ENCODE peak calls at places on chromosome 9, in eight cellular contexts. One of them, this sample, is unnamed.

GRCh38 chr9:69433968-69434367 is 109.0 kb downstream of the ENTREP1 start:
- DNase-seq in body of pancreas: no peak
- DNase-seq in A549: no peak
- DNase-seq in IMR-90: no peak
- DNase-seq in lower leg skin: peak
- DNase-seq in K562: no peak
- DNase-seq in transverse colon: no peak
- DNase-seq in adrenal gland: no peak
- DNase-seq in this sample: no peak

GRCh38 chr9:4508907-4509589 is 18.8 kb downstream of the SLC1A1 start:
- DNase-seq in IMR-90: peak
- DNase-seq in lower leg skin: no peak
- DNase-seq in adrenal gland: no peak
- DNase-seq in K562: no peak
- DNase-seq in transverse colon: no peak
- DNase-seq in body of pancreas: no peak
- DNase-seq in A549: no peak
- DNase-seq in this sample: no peak

GRCh38 chr9:128175102-128175563 is 15.1 kb downstream of the BBLN start:
- DNase-seq in adrenal gland: no peak
- DNase-seq in body of pancreas: no peak
- DNase-seq in IMR-90: peak
- DNase-seq in A549: no peak
- DNase-seq in K562: no peak
- DNase-seq in lower leg skin: no peak
- DNase-seq in transverse colon: no peak
- DNase-seq in this sample: no peak

GRCh38 chr9:7164440-7165349 is 406.9 kb downstream of the KDM4C start:
- DNase-seq in IMR-90: no peak
- DNase-seq in body of pancreas: no peak
- DNase-seq in transverse colon: peak
- DNase-seq in A549: no peak
- DNase-seq in adrenal gland: no peak
- DNase-seq in lower leg skin: no peak
- DNase-seq in K562: no peak
- DNase-seq in this sample: no peak

GRCh38 chr9:128160603-128160987 is 530 bp downstream of the BBLN start:
- DNase-seq in K562: peak
- DNase-seq in adrenal gland: peak
- DNase-seq in lower leg skin: no peak
- DNase-seq in A549: no peak
- DNase-seq in IMR-90: peak
- DNase-seq in body of pancreas: peak
- DNase-seq in transverse colon: peak
- DNase-seq in this sample: peak

GRCh38 chr9:130383350-130383715 is 61.4 kb upstream of the ASS1 start:
- DNase-seq in IMR-90: no peak
- DNase-seq in K562: no peak
- DNase-seq in adrenal gland: no peak
- DNase-seq in transverse colon: no peak
- DNase-seq in A549: no peak
- DNase-seq in lower leg skin: no peak
- DNase-seq in body of pancreas: no peak
- DNase-seq in this sample: no peak

GRCh38 chr9:72633966-72634365 is 112.6 kb downstream of the TMC1 start:
- DNase-seq in body of pancreas: no peak
- DNase-seq in adrenal gland: no peak
- DNase-seq in IMR-90: peak
- DNase-seq in K562: no peak
- DNase-seq in lower leg skin: no peak
- DNase-seq in A549: no peak
- DNase-seq in transverse colon: no peak
- DNase-seq in this sample: no peak

GRCh38 chr9:134341306-134341705 is 15.1 kb downstream of the RXRA start:
- DNase-seq in adrenal gland: peak
- DNase-seq in K562: no peak
- DNase-seq in body of pancreas: peak
- DNase-seq in transverse colon: peak
- DNase-seq in A549: no peak
- DNase-seq in IMR-90: no peak
- DNase-seq in lower leg skin: no peak
- DNase-seq in this sample: no peak

GRCh38 chr9:81522721-81523551 is 166.4 kb downstream of the TLE1 start:
- DNase-seq in body of pancreas: peak
- DNase-seq in transverse colon: no peak
- DNase-seq in adrenal gland: peak
- DNase-seq in A549: peak
- DNase-seq in K562: no peak
- DNase-seq in IMR-90: peak
- DNase-seq in lower leg skin: no peak
- DNase-seq in this sample: peak

GRCh38 chr9:8338249-8338721 is 538.7 kb upstream of the DMAC1 start:
- DNase-seq in transverse colon: no peak
- DNase-seq in body of pancreas: peak
- DNase-seq in adrenal gland: no peak
- DNase-seq in K562: no peak
- DNase-seq in lower leg skin: no peak
- DNase-seq in IMR-90: peak
- DNase-seq in A549: no peak
- DNase-seq in this sample: no peak

GRCh38 chr9:4069457-4070162 is 230.3 kb downstream of the GLIS3 start:
- DNase-seq in A549: no peak
- DNase-seq in K562: no peak
- DNase-seq in lower leg skin: no peak
- DNase-seq in adrenal gland: no peak
- DNase-seq in transverse colon: no peak
- DNase-seq in IMR-90: no peak
- DNase-seq in body of pancreas: no peak
- DNase-seq in this sample: no peak

DNA sequence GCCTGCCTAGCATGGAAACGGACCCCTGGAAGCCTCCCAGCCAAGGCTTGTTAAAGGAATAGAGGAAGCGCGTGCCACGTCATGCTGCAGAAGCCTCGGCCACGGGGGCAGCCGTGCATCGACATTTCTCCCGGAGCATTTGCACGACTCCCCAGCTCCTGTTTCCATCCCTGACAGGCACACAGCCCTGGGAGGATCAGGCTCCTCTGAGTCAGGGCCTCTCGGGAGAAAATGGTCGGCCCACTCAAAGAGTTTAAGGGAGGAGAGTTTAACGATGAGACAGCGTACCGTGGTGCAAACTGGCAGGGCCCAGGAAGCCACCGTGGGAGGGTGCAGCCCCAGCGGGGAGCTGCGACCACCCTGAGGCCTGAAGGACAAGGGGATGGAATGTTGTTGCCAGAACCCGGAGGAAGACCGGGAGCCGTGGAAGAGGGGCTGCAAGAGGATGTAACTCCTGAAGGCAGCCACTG is 213.6 kb downstream of the PAX5 start:
- DNase-seq in body of pancreas: no peak
- DNase-seq in adrenal gland: no peak
- DNase-seq in IMR-90: no peak
- DNase-seq in K562: no peak
- DNase-seq in lower leg skin: peak
- DNase-seq in A549: no peak
- DNase-seq in transverse colon: no peak
- DNase-seq in this sample: no peak
- TF ChIP-seq POLR2A in body of pancreas: no peak
- TF ChIP-seq POLR2A in adrenal gland: no peak
- TF ChIP-seq POLR2A in IMR-90: no peak
- TF ChIP-seq POLR2A in K562: no peak
- TF ChIP-seq POLR2A in lower leg skin: no peak
- TF ChIP-seq POLR2A in A549: no peak
- TF ChIP-seq POLR2A in transverse colon: no peak
- TF ChIP-seq POLR2A in this sample: no peak

GRCh38 chr9:137198748-137199276 is 1.7 kb downstream of the TPRN start:
- DNase-seq in IMR-90: no peak
- DNase-seq in A549: no peak
- DNase-seq in adrenal gland: no peak
- DNase-seq in transverse colon: peak
- DNase-seq in body of pancreas: peak
- DNase-seq in K562: no peak
- DNase-seq in lower leg skin: no peak
- DNase-seq in this sample: no peak

GRCh38 chr9:137201205-137201868 is 796 bp upstream of the TPRN start:
- DNase-seq in lower leg skin: no peak
- DNase-seq in A549: no peak
- DNase-seq in adrenal gland: no peak
- DNase-seq in K562: no peak
- DNase-seq in transverse colon: no peak
- DNase-seq in IMR-90: no peak
- DNase-seq in body of pancreas: no peak
- DNase-seq in this sample: no peak

GRCh38 chr9:137199411-137200121 is 975 bp downstream of the TPRN start:
- DNase-seq in body of pancreas: no peak
- DNase-seq in transverse colon: no peak
- DNase-seq in K562: peak
- DNase-seq in A549: no peak
- DNase-seq in IMR-90: peak
- DNase-seq in adrenal gland: no peak
- DNase-seq in lower leg skin: no peak
- DNase-seq in this sample: no peak

GRCh38 chr9:137198051-137198747 is 2.3 kb downstream of the TPRN start:
- DNase-seq in K562: no peak
- DNase-seq in transverse colon: peak
- DNase-seq in A549: no peak
- DNase-seq in adrenal gland: no peak
- DNase-seq in lower leg skin: no peak
- DNase-seq in body of pancreas: peak
- DNase-seq in IMR-90: no peak
- DNase-seq in this sample: no peak

GRCh38 chr9:137200311-137201204 is at the start of gene TPRN:
- DNase-seq in K562: peak
- DNase-seq in A549: peak
- DNase-seq in transverse colon: peak
- DNase-seq in IMR-90: peak
- DNase-seq in lower leg skin: peak
- DNase-seq in adrenal gland: peak
- DNase-seq in body of pancreas: peak
- DNase-seq in this sample: peak
- TF ChIP-seq POLR2A in K562: peak
- TF ChIP-seq POLR2A in A549: peak
- TF ChIP-seq POLR2A in transverse colon: peak
- TF ChIP-seq POLR2A in IMR-90: peak
- TF ChIP-seq POLR2A in lower leg skin: no peak
- TF ChIP-seq POLR2A in adrenal gland: peak
- TF ChIP-seq POLR2A in body of pancreas: peak
- TF ChIP-seq POLR2A in this sample: peak

DNA sequence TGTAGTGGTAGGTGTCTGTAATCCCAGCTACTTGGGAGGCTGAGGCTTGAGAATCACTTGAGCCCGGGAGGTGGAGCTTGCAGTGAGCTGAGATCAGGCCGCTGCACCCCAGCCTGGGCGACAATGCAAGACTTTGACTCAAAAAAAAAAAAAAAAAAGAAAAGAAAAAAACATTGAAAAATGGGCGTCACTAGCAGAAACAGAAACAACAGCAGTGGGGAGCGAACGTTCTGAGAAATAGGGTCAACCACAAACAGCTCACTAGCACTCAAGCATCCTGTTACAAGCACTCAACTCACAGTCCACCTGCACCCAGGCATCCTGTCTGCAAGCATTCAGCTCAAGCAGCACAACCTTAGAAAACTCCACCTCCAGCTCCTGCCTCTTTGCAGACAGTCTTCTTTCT is 17.2 kb downstream of the TRIM14 start:
- DNase-seq in body of pancreas: no peak
- DNase-seq in adrenal gland: no peak
- DNase-seq in IMR-90: peak
- DNase-seq in A549: no peak
- DNase-seq in lower leg skin: no peak
- DNase-seq in K562: no peak
- DNase-seq in transverse colon: peak
- DNase-seq in this sample: no peak
- TF ChIP-seq POLR2A in body of pancreas: no peak
- TF ChIP-seq POLR2A in adrenal gland: no peak
- TF ChIP-seq POLR2A in IMR-90: no peak
- TF ChIP-seq POLR2A in A549: no peak
- TF ChIP-seq POLR2A in lower leg skin: no peak
- TF ChIP-seq POLR2A in K562: no peak
- TF ChIP-seq POLR2A in transverse colon: peak
- TF ChIP-seq POLR2A in this sample: no peak

GRCh38 chr9:89419978-89420394 is 77.9 kb downstream of the SEMA4D start:
- DNase-seq in A549: no peak
- DNase-seq in transverse colon: no peak
- DNase-seq in adrenal gland: no peak
- DNase-seq in body of pancreas: no peak
- DNase-seq in IMR-90: no peak
- DNase-seq in lower leg skin: no peak
- DNase-seq in K562: no peak
- DNase-seq in this sample: no peak

GRCh38 chr9:89420397-89420796 is 77.5 kb downstream of the SEMA4D start:
- DNase-seq in IMR-90: no peak
- DNase-seq in A549: no peak
- DNase-seq in body of pancreas: no peak
- DNase-seq in K562: no peak
- DNase-seq in lower leg skin: no peak
- DNase-seq in adrenal gland: no peak
- DNase-seq in transverse colon: no peak
- DNase-seq in this sample: no peak

GRCh38 chr9:89418112-89418872 is 79.6 kb downstream of the SEMA4D start:
- DNase-seq in adrenal gland: no peak
- DNase-seq in K562: no peak
- DNase-seq in transverse colon: no peak
- DNase-seq in lower leg skin: no peak
- DNase-seq in body of pancreas: no peak
- DNase-seq in IMR-90: no peak
- DNase-seq in A549: no peak
- DNase-seq in this sample: no peak

GRCh38 chr9:89421595-89421994 is 76.3 kb downstream of the SEMA4D start:
- DNase-seq in K562: no peak
- DNase-seq in body of pancreas: no peak
- DNase-seq in lower leg skin: no peak
- DNase-seq in A549: no peak
- DNase-seq in transverse colon: no peak
- DNase-seq in IMR-90: peak
- DNase-seq in adrenal gland: no peak
- DNase-seq in this sample: no peak

DNA sequence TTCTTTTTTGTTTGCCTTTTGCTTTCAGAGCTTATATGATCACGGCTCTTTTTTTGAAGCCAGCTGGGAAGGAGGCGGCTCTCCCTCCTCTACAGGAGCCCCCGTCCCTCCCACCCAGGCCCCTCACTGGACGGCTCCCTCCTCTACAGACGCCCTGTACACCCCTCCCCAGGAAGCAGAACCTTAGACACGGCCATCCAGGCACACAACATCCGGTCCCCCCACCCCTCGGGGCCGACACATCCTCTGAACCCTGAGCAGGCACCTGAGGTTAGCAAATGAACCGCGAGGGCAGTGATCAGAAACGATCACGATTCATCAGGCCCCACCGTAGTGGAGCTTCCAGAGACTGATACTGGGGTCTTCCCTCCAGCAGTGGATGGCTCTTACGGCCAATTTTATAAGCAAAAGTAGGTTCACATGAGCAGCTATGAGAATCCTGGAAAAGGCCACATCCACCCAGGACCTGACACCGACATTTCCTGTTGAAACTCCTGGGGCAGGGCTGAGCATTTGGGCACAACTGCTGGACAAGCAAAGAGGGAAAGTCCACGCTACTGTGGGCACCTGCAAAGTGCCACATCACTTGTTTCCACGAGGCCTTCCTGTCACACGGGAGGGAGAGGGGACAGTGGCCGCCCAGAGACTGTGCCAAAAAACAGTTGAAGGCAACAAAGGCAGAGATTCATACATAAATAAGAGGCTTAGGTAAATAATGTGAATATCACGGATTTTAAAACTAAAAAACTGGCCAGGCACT is 78.9 kb downstream of the SEMA4D start:
- DNase-seq in body of pancreas: no peak
- DNase-seq in lower leg skin: peak
- DNase-seq in K562: no peak
- DNase-seq in IMR-90: no peak
- DNase-seq in transverse colon: peak
- DNase-seq in adrenal gland: no peak
- DNase-seq in A549: no peak
- DNase-seq in this sample: no peak
- TF ChIP-seq POLR2A in body of pancreas: no peak
- TF ChIP-seq POLR2A in lower leg skin: no peak
- TF ChIP-seq POLR2A in K562: no peak
- TF ChIP-seq POLR2A in IMR-90: no peak
- TF ChIP-seq POLR2A in transverse colon: no peak
- TF ChIP-seq POLR2A in adrenal gland: no peak
- TF ChIP-seq POLR2A in A549: no peak
- TF ChIP-seq POLR2A in this sample: no peak